ENCODE peak calls at places on chromosome 6, in six cellular contexts. R, Q, L, H, A and W are unnamed samples. For H3K4me1, the result is how much of the 10 kb centered on the place peaks cover.

GRCh38 chr6:80335061-80335660 is 228.7 kb downstream of the BCKDHB start:
- DNase-seq in R (no peak), Q (no peak), L (peak), H (no peak), A (no peak), W (no peak)

GRCh38 chr6:129507846-129508245 is 202.1 kb downstream of the ARHGAP18 start:
- DNase-seq in R (no peak), Q (no peak), L (no peak), H (no peak), A (no peak), W (no peak)

GRCh38 chr6:111211411-111212030 is 124.2 kb downstream of the SLC16A10 start:
- DNase-seq in R (peak), Q (no peak), L (no peak), H (no peak), A (no peak), W (no peak)

GRCh38 chr6:160457843-160458242 is 109.7 kb downstream of the SLC22A3 start:
- DNase-seq in R (no peak), Q (no peak), L (no peak), H (no peak), A (no peak), W (no peak)

GRCh38 chr6:42307141-42307470 is 89.4 kb upstream of the MRPS10 start:
- DNase-seq in R (no peak), Q (peak), L (no peak), H (no peak), A (no peak), W (no peak)

GRCh38 chr6:84766118-84766683 is 1.8 kb upstream of the TBX18 start:
- DNase-seq in R (no peak), Q (no peak), L (no peak), H (no peak), A (no peak), W (no peak)

GRCh38 chr6:106975699-106976032 is 1.1 kb upstream of the CD24 start:
- DNase-seq in R (no peak), Q (no peak), L (no peak), H (no peak), A (peak), W (no peak)

GRCh38 chr6:147103641-147104040 is 100.6 kb upstream of the STXBP5 start:
- DNase-seq in R (no peak), Q (no peak), L (no peak), H (no peak), A (no peak), W (no peak)

GRCh38 chr6:127190552-127190951 is 72.1 kb downstream of the RSPO3 start:
- DNase-seq in R (no peak), Q (no peak), L (peak), H (no peak), A (peak), W (no peak)

GRCh38 chr6:166361080-166361429 is 18.7 kb upstream of the SFT2D1 start:
- DNase-seq in R (peak), Q (peak), L (no peak), H (no peak), A (no peak), W (no peak)

GRCh38 chr6:46323312-46323965 is 152.7 kb upstream of the ENPP5 start:
- DNase-seq in R (peak), Q (no peak), L (no peak), H (no peak), A (no peak), W (no peak)

GRCh38 chr6:21808045-21808470 is 214.5 kb downstream of the SOX4 start:
- DNase-seq in R (no peak), Q (peak), L (no peak), H (no peak), A (no peak), W (no peak)

GRCh38 chr6:12729467-12729866 is 12.9 kb downstream of the PHACTR1 start:
- DNase-seq in R (no peak), Q (no peak), L (no peak), H (no peak), A (no peak), W (no peak)

GRCh38 chr6:12720310-12720709 is 3.7 kb downstream of the PHACTR1 start:
- DNase-seq in R (no peak), Q (no peak), L (no peak), H (no peak), A (no peak), W (no peak)

GRCh38 chr6:12725263-12725662 is 8.7 kb downstream of the PHACTR1 start:
- DNase-seq in R (no peak), Q (no peak), L (no peak), H (no peak), A (no peak), W (no peak)
- H3K4me1 ChIP-seq in R (under half), Q (under half), L (under half), H (under half), A (under half), W (under half)

DNA sequence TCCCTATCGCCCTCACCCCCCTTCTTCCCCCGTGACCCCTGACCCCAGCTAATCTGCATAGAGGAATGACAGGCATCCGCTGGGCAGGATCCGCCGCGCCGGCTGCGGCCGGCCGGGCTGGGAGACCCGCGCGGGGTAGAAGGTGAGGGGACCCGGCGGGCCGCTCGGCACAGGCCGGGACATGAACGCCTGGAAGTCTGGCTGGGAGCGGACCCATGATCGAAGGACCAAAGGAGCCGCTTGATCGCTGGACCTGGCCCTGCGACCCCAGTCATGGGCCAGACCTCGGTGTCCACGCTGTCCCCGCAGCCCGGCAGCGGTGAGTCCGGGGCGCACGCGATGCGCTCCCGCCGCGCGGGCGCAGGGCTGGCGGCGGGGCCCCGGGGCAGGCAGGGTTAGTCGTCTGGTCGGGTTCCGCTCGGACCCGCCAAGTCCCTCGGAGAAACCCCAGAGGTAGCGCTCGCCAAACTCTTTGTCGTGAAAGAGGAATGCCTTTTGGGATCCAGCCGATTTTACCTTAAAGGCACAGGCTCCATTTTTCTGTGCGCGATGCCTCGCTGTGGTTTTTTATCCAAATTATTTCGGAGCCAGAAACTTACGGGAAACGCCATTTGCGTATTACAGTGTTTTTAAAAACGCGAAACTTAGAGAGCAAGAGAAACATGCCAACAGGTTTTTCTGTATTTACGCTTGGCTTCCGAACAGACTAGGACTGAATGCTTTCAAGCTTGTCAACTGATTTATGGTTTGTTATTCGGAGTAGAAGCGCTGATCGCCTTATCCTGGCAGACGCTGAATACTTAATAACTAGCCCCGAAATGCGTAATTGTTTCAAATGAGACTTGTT is at the start of gene PHACTR2:
- DNase-seq in R (peak), Q (peak), L (peak), H (peak), A (peak), W (peak)
- TF ChIP-seq POLR2A in R (peak), Q (no peak), L (peak), H (no peak), A (no peak), W (peak)

DNA sequence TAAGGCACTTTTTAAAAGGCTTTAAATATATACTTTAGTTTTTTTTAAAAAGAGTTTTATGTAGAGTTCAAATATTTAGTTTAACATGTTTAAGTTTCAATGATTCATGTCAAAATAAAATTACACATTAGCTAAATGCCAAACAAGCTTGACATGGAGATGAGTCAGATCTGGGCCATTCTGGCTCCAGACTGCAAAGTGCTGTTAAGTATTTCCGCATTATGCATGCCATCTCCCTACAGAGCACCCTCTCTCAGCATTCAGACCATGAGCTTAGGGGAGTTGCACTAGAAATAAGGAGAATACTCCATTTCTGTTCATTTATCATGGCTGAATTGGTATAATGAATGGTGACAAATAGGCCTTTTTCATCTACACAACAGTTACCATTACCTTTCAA is 21.5 kb upstream of the HS3ST5 start:
- DNase-seq in R (no peak), Q (no peak), L (no peak), H (no peak), A (peak), W (no peak)
- H3K4me1 ChIP-seq in R (under half), Q (under half), L (under half), H (under half), A (under half), W (under half)

DNA sequence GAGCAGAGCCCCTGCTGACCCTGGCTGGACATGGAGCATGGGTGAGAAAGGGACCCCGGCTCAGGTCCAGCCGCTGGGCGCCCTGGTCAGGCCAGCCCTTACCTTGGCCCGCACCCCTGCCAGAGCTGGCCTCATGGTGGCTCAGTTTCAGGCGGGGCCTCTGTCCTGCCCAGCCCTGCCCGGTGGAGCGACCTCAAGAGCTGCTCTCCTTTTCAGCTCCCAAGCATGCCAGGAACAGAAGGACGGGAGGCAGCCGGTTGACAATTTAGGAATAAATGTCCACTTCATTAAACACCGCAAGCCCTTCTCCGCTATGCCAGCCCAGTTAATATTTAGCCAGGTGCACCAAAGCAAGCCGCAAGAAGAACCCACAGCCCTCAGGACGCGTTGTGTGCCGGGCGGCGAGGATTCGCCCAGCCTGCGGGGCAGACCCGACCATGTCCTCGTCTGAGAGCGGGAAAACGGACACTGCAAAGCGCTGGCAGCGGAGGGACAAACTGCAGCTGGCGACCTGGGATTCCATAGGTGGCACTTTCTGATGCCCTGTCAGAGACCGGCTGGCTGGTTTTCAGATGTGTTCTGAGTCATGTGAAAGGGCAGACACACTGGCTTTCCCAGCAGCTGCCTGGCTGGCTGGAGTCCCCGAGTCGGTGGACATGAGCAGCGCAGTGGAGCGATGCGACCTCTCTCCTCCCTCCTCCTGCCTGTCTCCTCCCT is 221.9 kb downstream of the TTLL2 start:
- DNase-seq in R (no peak), Q (no peak), L (no peak), H (no peak), A (no peak), W (no peak)
- TF ChIP-seq POLR2A in R (no peak), Q (no peak), L (no peak), H (no peak), A (no peak), W (no peak)

GRCh38 chr6:3341467-3341866 is 82.7 kb downstream of the PSMG4 start:
- DNase-seq in R (peak), Q (no peak), L (no peak), H (no peak), A (no peak), W (no peak)
- H3K4me1 ChIP-seq in R (half or more), Q (under half), L (under half), H (under half), A (under half), W (under half)

GRCh38 chr6:143059616-143060353 is 904 bp upstream of the AIG1 start:
- DNase-seq in R (peak), Q (no peak), L (peak), H (no peak), A (no peak), W (peak)
- TF ChIP-seq POLR2A in R (no peak), Q (no peak), L (no peak), H (no peak), A (no peak), W (no peak)

GRCh38 chr6:16135078-16135477 is 6.2 kb downstream of the MYLIP start:
- DNase-seq in R (no peak), Q (no peak), L (no peak), H (no peak), A (no peak), W (no peak)
- H3K4me1 ChIP-seq in R (half or more), Q (under half), L (under half), H (under half), A (half or more), W (half or more)